ENCODE peak calls at places on chromosomes 12 and 14, in ten cellular contexts. U is activated effector memory CD4-positive, alpha-beta T cell treated with Interleukin-2 at 50 U/mL for 16 hours; S is epithelial cell of prostate; A is Daoy; Q is pancreas; E is HFFc6; I is stimulated activated CD4-positive, alpha-beta T cell treated with anti-CD3 and anti-CD28 coated beads, TNF-alpha, amount 100 ng/mL, for 4 hours; Y is GM12865; R is LoVo; K is mammary epithelial cell. D is an unnamed sample.

GRCh38 chr14:71143391-71144290 is 236.4 kb downstream of the PCNX1 start:
- DNase-seq in K (peak), S (peak), E (peak), Q (no peak), R (no peak), A (peak), Y (no peak), I (no peak), U (peak), D (no peak)

GRCh38 chr14:25042362-25043299 is 7.3 kb downstream of the STXBP6 start:
- DNase-seq in S (no peak), R (peak), U (no peak), E (peak), Y (no peak), A (peak), I (no peak), Q (no peak), K (no peak), D (no peak)

GRCh38 chr12:95583933-95584332 is 32.7 kb upstream of the USP44 start:
- DNase-seq in U (no peak), Q (no peak), I (no peak), R (no peak), S (no peak), E (no peak), Y (no peak), K (no peak), A (no peak), D (no peak)

GRCh38 chr12:115375188-115375991 is 691.4 kb upstream of the TBX3 start:
- DNase-seq in U (no peak), Y (peak), K (peak), I (no peak), A (peak), E (peak), S (peak), R (peak), Q (no peak), D (no peak)

GRCh38 chr12:15856097-15856982 is 25.8 kb upstream of the STRAP start:
- DNase-seq in S (peak), Q (peak), R (peak), K (peak), A (peak), E (peak), Y (peak), U (no peak), I (no peak), D (peak)

GRCh38 chr14:59004012-59004411 is 184.5 kb upstream of the DAAM1 start:
- DNase-seq in K (no peak), A (no peak), S (no peak), Q (no peak), U (no peak), R (no peak), E (no peak), Y (no peak), I (no peak), D (no peak)

GRCh38 chr12:84910549-84911241 is 1.9 kb downstream of the SLC6A15 start:
- DNase-seq in E (no peak), S (no peak), Q (no peak), R (no peak), U (no peak), A (peak), I (no peak), K (peak), Y (no peak), D (no peak)

GRCh38 chr14:72610096-72610830 is 283.6 kb downstream of the DPF3 start:
- DNase-seq in Q (no peak), Y (no peak), E (no peak), S (no peak), A (no peak), I (no peak), U (no peak), R (no peak), K (no peak), D (no peak)

GRCh38 chr12:54561164-54561563 is 11.8 kb downstream of the PDE1B start:
- DNase-seq in Y (no peak), U (no peak), Q (no peak), K (no peak), A (peak), I (no peak), R (no peak), S (no peak), E (no peak), D (no peak)

GRCh38 chr12:11849752-11850504 is 200.5 kb downstream of the ETV6 start:
- DNase-seq in R (no peak), K (no peak), S (no peak), E (no peak), Q (no peak), U (no peak), Y (no peak), I (no peak), A (no peak), D (no peak)

GRCh38 chr12:40515041-40515825 is 177.0 kb upstream of the CNTN1 start:
- DNase-seq in Q (no peak), S (peak), R (no peak), K (peak), U (no peak), Y (peak), A (no peak), I (no peak), E (no peak), D (no peak)

GRCh38 chr14:22547309-22547947 is 41.6 kb downstream of the DAD1 start:
- DNase-seq in E (no peak), R (no peak), U (no peak), S (no peak), A (peak), Q (no peak), I (no peak), Y (no peak), K (no peak), D (no peak)

GRCh38 chr14:92880851-92881250 is 42.1 kb upstream of the CHGA start:
- DNase-seq in E (peak), U (no peak), K (peak), I (no peak), Q (peak), S (peak), A (peak), R (no peak), Y (no peak), D (no peak)

GRCh38 chr12:168763-169525 is 45.0 kb downstream of the SLC6A12 start:
- DNase-seq in I (no peak), U (no peak), R (no peak), K (no peak), S (no peak), Y (no peak), E (no peak), A (peak), Q (no peak), D (no peak)

GRCh38 chr12:5556033-5556614 is 124.2 kb downstream of the NTF3 start:
- DNase-seq in K (no peak), E (no peak), I (no peak), Q (no peak), U (no peak), S (no peak), A (no peak), R (no peak), Y (peak), D (no peak)

GRCh38 chr12:62113366-62114011 is 146.7 kb upstream of the USP15 start:
- DNase-seq in U (no peak), K (no peak), I (no peak), Y (no peak), S (no peak), Q (no peak), A (no peak), R (no peak), E (no peak), D (no peak)

GRCh38 chr14:21933681-21934080 is 260.1 kb upstream of the OR4E1 start:
- DNase-seq in S (no peak), I (no peak), A (no peak), E (no peak), U (no peak), Y (no peak), Q (no peak), R (no peak), K (no peak), D (no peak)

GRCh38 chr14:89067293-89067972 is 243.0 kb downstream of the TTC8 start:
- DNase-seq in K (no peak), Q (no peak), E (no peak), A (no peak), S (no peak), R (no peak), I (no peak), Y (no peak), U (no peak), D (no peak)

GRCh38 chr12:123126294-123127144 is 24.4 kb downstream of the PITPNM2 start:
- DNase-seq in I (no peak), E (peak), R (peak), S (peak), K (peak), Q (no peak), A (peak), Y (no peak), U (no peak), D (no peak)

GRCh38 chr12:101823039-101823438 is 7.7 kb downstream of the GNPTAB start:
- DNase-seq in I (no peak), Q (no peak), S (no peak), Y (no peak), R (no peak), A (no peak), K (no peak), E (no peak), U (no peak), D (no peak)

GRCh38 chr12:9235519-9235918 is 27.3 kb upstream of the PZP start:
- DNase-seq in I (no peak), U (no peak), E (no peak), R (no peak), Q (no peak), S (no peak), A (no peak), K (no peak), Y (no peak), D (no peak)

GRCh38 chr14:40232302-40232701 is 800.1 kb upstream of the FBXO33 start:
- DNase-seq in Y (no peak), I (no peak), R (no peak), U (no peak), K (no peak), S (no peak), A (no peak), E (no peak), Q (no peak), D (no peak)

GRCh38 chr12:128265566-128265965 is 1.4 kb upstream of the TMEM132C start:
- DNase-seq in S (no peak), I (no peak), R (no peak), E (no peak), U (no peak), K (no peak), Y (no peak), A (no peak), Q (no peak), D (no peak)